ENCODE peak calls at places on chromosomes 3 and 15, in eight cellular contexts. U is Karpas-422, I is fibroblast of the aortic adventitia, N is aorta, X is neural progenitor cell, Z is adrenal gland, P is tibial artery, K is PC-9. H is an unnamed sample.

GRCh38 chr3:147422934-147423599 is 13.9 kb downstream of the ZIC1 start:
- DNase-seq in U (no peak), I (no peak), N (no peak), X (peak), Z (no peak), P (no peak), K (no peak), H (no peak)

GRCh38 chr3:196179380-196180308 is 31.6 kb downstream of the ZDHHC19 start:
- DNase-seq in U (peak), I (peak), N (peak), X (peak), Z (no peak), P (no peak), K (peak), H (no peak)

GRCh38 chr3:185270956-185271332 is 17.1 kb upstream of the EHHADH start:
- DNase-seq in U (no peak), I (no peak), N (no peak), X (no peak), Z (no peak), P (no peak), K (no peak), H (no peak)

GRCh38 chr15:58564967-58565366 is 133.2 kb downstream of the LIPC start:
- DNase-seq in U (no peak), I (no peak), N (no peak), X (no peak), Z (no peak), P (no peak), K (no peak), H (no peak)

GRCh38 chr3:124033360-124034015 is 41.6 kb upstream of the ROPN1 start:
- DNase-seq in U (no peak), I (no peak), N (peak), X (peak), Z (peak), P (peak), K (no peak), H (peak)

GRCh38 chr15:49015896-49016295 is 30.4 kb downstream of the SECISBP2L start:
- DNase-seq in U (no peak), I (peak), N (no peak), X (no peak), Z (no peak), P (no peak), K (no peak), H (no peak)

GRCh38 chr3:123244128-123244527 is 42.4 kb downstream of the SEC22A start:
- DNase-seq in U (no peak), I (no peak), N (no peak), X (no peak), Z (no peak), P (no peak), K (no peak), H (no peak)

GRCh38 chr3:172094621-172095557 is 55.5 kb downstream of the FNDC3B start:
- DNase-seq in U (no peak), I (peak), N (no peak), X (no peak), Z (no peak), P (no peak), K (no peak), H (no peak)

GRCh38 chr3:63353383-63353782 is 75.3 kb downstream of the SYNPR start:
- DNase-seq in U (no peak), I (peak), N (no peak), X (no peak), Z (peak), P (no peak), K (no peak), H (no peak)

GRCh38 chr3:33315826-33316225 is 38.6 kb downstream of the FBXL2 start:
- DNase-seq in U (no peak), I (peak), N (no peak), X (no peak), Z (no peak), P (no peak), K (peak), H (no peak)

GRCh38 chr3:115989927-115990326 is 366.6 kb downstream of the GAP43 start:
- DNase-seq in U (no peak), I (peak), N (no peak), X (no peak), Z (no peak), P (no peak), K (no peak), H (no peak)

GRCh38 chr15:32113224-32113623 is 82.9 kb downstream of the CHRNA7 start:
- DNase-seq in U (no peak), I (no peak), N (no peak), X (no peak), Z (no peak), P (no peak), K (no peak), H (no peak)

GRCh38 chr15:85171736-85172135 is 190.1 kb downstream of the PDE8A start:
- DNase-seq in U (no peak), I (no peak), N (no peak), X (no peak), Z (no peak), P (no peak), K (no peak), H (no peak)

GRCh38 chr3:21913791-21914190 is 162.8 kb upstream of the ZNF385D start:
- DNase-seq in U (no peak), I (no peak), N (no peak), X (no peak), Z (no peak), P (no peak), K (no peak), H (no peak)

GRCh38 chr15:44157679-44158078 is 37.4 kb downstream of the FRMD5 start:
- DNase-seq in U (no peak), I (peak), N (no peak), X (no peak), Z (no peak), P (no peak), K (peak), H (no peak)

GRCh38 chr3:36911990-36912804 is 32.7 kb downstream of the TRANK1 start:
- DNase-seq in U (peak), I (peak), N (no peak), X (no peak), Z (no peak), P (no peak), K (peak), H (no peak)

GRCh38 chr3:177236704-177237103 is 39.4 kb upstream of the TBL1XR1 start:
- DNase-seq in U (no peak), I (no peak), N (no peak), X (no peak), Z (no peak), P (no peak), K (no peak), H (no peak)

GRCh38 chr3:66303556-66303955 is 82.8 kb downstream of the SLC25A26 start:
- DNase-seq in U (no peak), I (no peak), N (no peak), X (no peak), Z (no peak), P (no peak), K (no peak), H (no peak)

GRCh38 chr3:116392291-116392690 is 53.0 kb downstream of the LSAMP start:
- DNase-seq in U (no peak), I (no peak), N (peak), X (no peak), Z (no peak), P (no peak), K (no peak), H (no peak)

GRCh38 chr3:129650256-129650872 is 43.9 kb upstream of the PLXND1 start:
- DNase-seq in U (peak), I (peak), N (peak), X (peak), Z (peak), P (peak), K (peak), H (peak)

GRCh38 chr3:123608263-123608937 is 23.5 kb upstream of the HACD2 start:
- DNase-seq in U (no peak), I (no peak), N (no peak), X (no peak), Z (no peak), P (no peak), K (no peak), H (no peak)

GRCh38 chr3:188262913-188263683 is 109.1 kb downstream of the LPP start:
- DNase-seq in U (no peak), I (peak), N (peak), X (no peak), Z (peak), P (peak), K (peak), H (no peak)

GRCh38 chr15:59222106-59222505 is 15.5 kb downstream of the LDHAL6B start:
- DNase-seq in U (no peak), I (peak), N (no peak), X (no peak), Z (no peak), P (no peak), K (no peak), H (no peak)

GRCh38 chr3:132723551-132723950 is 1.3 kb upstream of the NPHP3 start:
- DNase-seq in U (no peak), I (peak), N (no peak), X (no peak), Z (no peak), P (no peak), K (no peak), H (no peak)

GRCh38 chr15:41281236-41281635 is 50.2 kb downstream of the CHP1 start:
- DNase-seq in U (no peak), I (peak), N (no peak), X (no peak), Z (peak), P (no peak), K (peak), H (no peak)

GRCh38 chr3:155391583-155391982 is 98.1 kb upstream of the STRIT1 start:
- DNase-seq in U (no peak), I (peak), N (no peak), X (peak), Z (no peak), P (no peak), K (peak), H (peak)

GRCh38 chr15:94683912-94684311 is 452.6 kb downstream of the MCTP2 start:
- DNase-seq in U (no peak), I (no peak), N (no peak), X (no peak), Z (no peak), P (no peak), K (no peak), H (no peak)

GRCh38 chr15:77846360-77846759 is 213.6 kb upstream of the LINGO1 start:
- DNase-seq in U (no peak), I (peak), N (no peak), X (no peak), Z (no peak), P (no peak), K (no peak), H (no peak)

GRCh38 chr3:49930922-49931321 is 1.3 kb upstream of the MON1A start:
- DNase-seq in U (peak), I (no peak), N (no peak), X (peak), Z (peak), P (no peak), K (peak), H (no peak)

GRCh38 chr15:56996746-56997470 is 78.5 kb downstream of the TCF12 start:
- DNase-seq in U (no peak), I (peak), N (no peak), X (no peak), Z (no peak), P (no peak), K (no peak), H (no peak)

GRCh38 chr3:64909757-64910475 is 222.1 kb upstream of the ADAMTS9 start:
- DNase-seq in U (no peak), I (no peak), N (no peak), X (peak), Z (no peak), P (no peak), K (no peak), H (no peak)

GRCh38 chr15:55434989-55435825 is 26.9 kb downstream of the PIERCE2 start:
- DNase-seq in U (peak), I (peak), N (no peak), X (peak), Z (no peak), P (no peak), K (peak), H (no peak)

GRCh38 chr15:66387176-66388056 is 704 bp downstream of the MAP2K1 start:
- DNase-seq in U (peak), I (peak), N (peak), X (peak), Z (peak), P (peak), K (peak), H (peak)

GRCh38 chr3:124032351-124032880 is 40.5 kb upstream of the ROPN1 start:
- DNase-seq in U (peak), I (peak), N (peak), X (peak), Z (peak), P (peak), K (no peak), H (peak)

GRCh38 chr15:60804986-60805949 is 326.3 kb upstream of the ICE2 start:
- DNase-seq in U (no peak), I (peak), N (peak), X (no peak), Z (no peak), P (no peak), K (no peak), H (no peak)

GRCh38 chr3:28575100-28575747 is 226.6 kb upstream of the AZI2 start:
- DNase-seq in U (no peak), I (no peak), N (peak), X (peak), Z (peak), P (peak), K (no peak), H (no peak)
- H3K4me3 ChIP-seq in U (no peak), I (peak), N (peak), X (peak), Z (no peak), P (peak), K (no peak), H (peak)

GRCh38 chr3:52721742-52722033 is 15.8 kb downstream of the SPCS1 start:
- DNase-seq in U (no peak), I (no peak), N (no peak), X (no peak), Z (no peak), P (no peak), K (no peak), H (no peak)

GRCh38 chr3:52715714-52716305 is 9.9 kb downstream of the SPCS1 start:
- DNase-seq in U (no peak), I (no peak), N (no peak), X (no peak), Z (no peak), P (no peak), K (no peak), H (no peak)

GRCh38 chr3:52722491-52722890 is 16.6 kb downstream of the SPCS1 start:
- DNase-seq in U (no peak), I (no peak), N (no peak), X (no peak), Z (no peak), P (no peak), K (no peak), H (no peak)

GRCh38 chr3:52721002-52721741 is 15.3 kb downstream of the SPCS1 start:
- DNase-seq in U (no peak), I (no peak), N (no peak), X (no peak), Z (no peak), P (no peak), K (no peak), H (no peak)

DNA sequence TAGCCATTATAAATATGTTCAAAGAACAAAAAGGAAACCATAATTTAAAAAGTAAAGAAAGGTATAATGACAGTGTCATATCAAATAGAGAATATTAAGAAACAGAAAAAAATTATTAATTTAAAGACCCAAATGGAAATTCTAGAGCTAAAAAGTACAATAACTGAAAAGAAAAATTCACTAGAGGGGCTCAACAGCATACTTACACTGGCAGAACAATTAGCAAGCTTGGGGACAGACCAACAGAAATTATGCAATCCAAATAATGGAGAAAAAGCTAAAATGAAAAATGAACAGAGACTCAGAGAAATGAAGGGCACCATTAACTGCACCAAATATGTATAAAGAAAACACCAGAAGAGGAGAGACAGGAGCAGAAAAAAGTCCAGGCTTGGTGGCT is 13.7 kb downstream of the SPCS1 start:
- DNase-seq in U (peak), I (no peak), N (no peak), X (no peak), Z (no peak), P (no peak), K (no peak), H (no peak)
- H3K4me3 ChIP-seq in U (no peak), I (no peak), N (no peak), X (no peak), Z (no peak), P (no peak), K (no peak), H (no peak)

GRCh38 chr15:92902723-92903587 is 2.8 kb downstream of the CHD2 start:
- DNase-seq in U (peak), I (peak), N (no peak), X (no peak), Z (no peak), P (no peak), K (no peak), H (no peak)
- H3K4me3 ChIP-seq in U (peak), I (peak), N (peak), X (peak), Z (no peak), P (peak), K (peak), H (peak)

DNA sequence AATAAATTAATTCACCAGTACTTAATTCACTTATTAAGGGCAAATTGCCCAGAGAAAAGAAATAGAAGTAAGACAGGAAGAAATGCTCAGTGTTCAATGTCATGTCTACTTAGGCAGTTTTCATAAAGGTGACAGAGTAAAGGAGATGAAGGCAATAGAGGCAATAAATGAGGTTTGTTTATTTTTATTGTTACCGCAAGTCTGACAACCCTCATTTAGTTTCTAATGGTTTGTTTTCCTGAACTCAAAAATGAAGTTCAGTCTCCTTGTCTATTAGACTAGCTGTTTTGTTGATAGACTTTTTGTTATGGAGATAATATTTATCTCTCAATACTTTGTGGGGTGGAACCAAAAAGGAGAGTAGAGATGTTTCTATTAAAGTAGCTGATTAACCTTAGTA is 258.3 kb downstream of the C3orf38 start:
- DNase-seq in U (no peak), I (no peak), N (no peak), X (no peak), Z (no peak), P (no peak), K (no peak), H (no peak)
- H3K4me3 ChIP-seq in U (no peak), I (no peak), N (no peak), X (no peak), Z (no peak), P (no peak), K (no peak), H (no peak)

DNA sequence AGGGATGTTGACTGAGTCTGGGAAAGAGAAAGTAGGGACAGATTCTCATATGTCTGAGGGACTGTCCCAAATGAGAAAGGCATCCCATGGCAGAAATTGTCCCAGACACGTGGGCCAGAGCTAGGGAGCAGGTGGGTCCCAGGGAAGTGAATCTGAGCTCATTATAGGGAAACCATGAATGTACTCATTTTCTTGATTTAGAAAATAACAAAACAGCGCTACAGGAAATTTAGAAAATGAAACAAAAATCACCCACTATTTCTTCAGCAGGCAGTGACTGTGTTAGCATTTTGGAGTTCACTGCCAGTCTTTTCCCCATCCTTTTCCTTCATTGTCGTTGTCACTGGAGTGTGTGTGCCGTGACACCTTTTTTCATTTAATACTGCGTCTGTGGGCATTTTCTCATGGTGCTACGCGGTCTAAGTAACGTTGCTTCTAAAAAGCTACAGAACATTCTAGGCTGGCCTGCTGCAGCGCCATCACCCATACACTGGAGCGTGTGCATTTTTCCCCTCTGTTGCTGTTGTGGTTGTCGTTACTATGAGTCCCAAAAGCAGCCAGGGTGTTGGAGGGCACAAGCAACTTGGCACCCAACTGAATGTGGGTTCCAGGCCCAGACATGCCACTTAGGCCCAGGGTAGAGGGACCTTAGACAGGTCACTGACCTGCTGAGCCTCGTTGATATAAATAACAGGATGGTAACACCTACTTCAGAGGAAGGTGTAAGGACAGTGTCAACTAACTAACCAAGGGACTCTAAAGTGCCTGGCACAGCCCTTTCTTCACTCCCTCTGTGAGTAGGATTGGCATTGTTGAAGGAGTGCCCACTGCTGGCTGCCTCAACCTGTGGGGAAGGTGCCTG is 3.2 kb downstream of the CSK start:
- DNase-seq in U (peak), I (no peak), N (no peak), X (no peak), Z (no peak), P (no peak), K (no peak), H (no peak)
- H3K4me3 ChIP-seq in U (peak), I (no peak), N (no peak), X (no peak), Z (no peak), P (no peak), K (no peak), H (no peak)

GRCh38 chr15:67523337-67523736 is 2.4 kb downstream of the C15orf61 start:
- DNase-seq in U (no peak), I (no peak), N (no peak), X (peak), Z (no peak), P (no peak), K (no peak), H (no peak)
- H3K4me3 ChIP-seq in U (peak), I (peak), N (no peak), X (peak), Z (no peak), P (no peak), K (peak), H (no peak)

GRCh38 chr3:5428607-5429516 is 241.4 kb downstream of the EDEM1 start:
- DNase-seq in U (peak), I (no peak), N (no peak), X (no peak), Z (no peak), P (no peak), K (no peak), H (no peak)
- H3K4me3 ChIP-seq in U (peak), I (no peak), N (no peak), X (no peak), Z (no peak), P (no peak), K (no peak), H (no peak)

GRCh38 chr3:13815088-13815683 is 64.7 kb downstream of the WNT7A start:
- DNase-seq in U (no peak), I (no peak), N (no peak), X (no peak), Z (no peak), P (no peak), K (no peak), H (no peak)
- H3K4me3 ChIP-seq in U (no peak), I (no peak), N (no peak), X (no peak), Z (no peak), P (no peak), K (no peak), H (no peak)

GRCh38 chr15:34436126-34436955 is 1.3 kb downstream of the GOLGA8A start:
- DNase-seq in U (no peak), I (peak), N (peak), X (peak), Z (no peak), P (no peak), K (peak), H (no peak)

GRCh38 chr15:34435658-34436057 is 1.9 kb downstream of the GOLGA8A start:
- DNase-seq in U (no peak), I (no peak), N (no peak), X (peak), Z (no peak), P (no peak), K (no peak), H (no peak)

GRCh38 chr15:34439878-34440277 is 2.3 kb upstream of the GOLGA8A start:
- DNase-seq in U (no peak), I (no peak), N (no peak), X (no peak), Z (no peak), P (no peak), K (no peak), H (no peak)

GRCh38 chr15:34436956-34437442 is 609 bp downstream of the GOLGA8A start:
- DNase-seq in U (no peak), I (peak), N (peak), X (peak), Z (peak), P (no peak), K (no peak), H (no peak)

GRCh38 chr15:34437687-34438086 is at the start of gene GOLGA8A:
- DNase-seq in U (no peak), I (peak), N (peak), X (peak), Z (peak), P (peak), K (peak), H (peak)
- H3K4me3 ChIP-seq in U (no peak), I (peak), N (peak), X (peak), Z (no peak), P (peak), K (peak), H (peak)

H was measured in uterus.